ENCODE peak calls at places on chromosome 17, in six cellular contexts. N is HCT116; J is activated gamma-delta T cell treated with anti-CD3 and anti-CD28 coated beads, Interleukin-2, amount 50 U/mL, for 16 hours; U is SW 1271; B is fibroblast of the aortic adventitia; Y is GM19239. X is an unnamed sample.

GRCh38 chr17:45346255-45347015 is 29.6 kb upstream of the MAP3K14 start:
- DNase-seq in U (no peak), N (no peak), B (peak), Y (no peak), J (no peak), X (no peak)

GRCh38 chr17:45907720-45908395 is 13.5 kb downstream of the MAPT start:
- DNase-seq in B (no peak), U (no peak), Y (no peak), N (no peak), J (no peak), X (no peak)

GRCh38 chr17:27733771-27734170 is 66.6 kb downstream of the NOS2 start:
- DNase-seq in U (no peak), J (no peak), B (no peak), N (no peak), Y (no peak), X (no peak)

GRCh38 chr17:38395090-38395489 is 33.2 kb upstream of the ARHGAP23 start:
- DNase-seq in Y (no peak), B (no peak), N (no peak), U (no peak), J (no peak), X (no peak)

GRCh38 chr17:43755389-43755875 is 3.2 kb downstream of the SOST start:
- DNase-seq in J (no peak), Y (no peak), U (no peak), B (peak), N (no peak), X (no peak)

GRCh38 chr17:78231991-78232759 is 744 bp downstream of the TMEM235 start:
- DNase-seq in J (no peak), B (no peak), N (no peak), U (no peak), Y (no peak), X (no peak)

GRCh38 chr17:21165922-21166598 is 39.3 kb downstream of the DHRS7B start:
- DNase-seq in N (no peak), Y (no peak), B (peak), J (no peak), U (no peak), X (no peak)

GRCh38 chr17:15501282-15501681 is 33.9 kb upstream of the CDRT4 start:
- DNase-seq in B (no peak), J (no peak), N (no peak), U (no peak), Y (no peak), X (no peak)

GRCh38 chr17:39675390-39676082 is 7.3 kb downstream of the PNMT start:
- DNase-seq in B (no peak), N (no peak), J (no peak), Y (no peak), U (no peak), X (no peak)

GRCh38 chr17:37088459-37088858 is 139.7 kb downstream of the AATF start:
- DNase-seq in U (no peak), B (no peak), Y (no peak), N (no peak), J (no peak), X (no peak)

GRCh38 chr17:18261146-18261515 is 669 bp downstream of the MIEF2 start:
- DNase-seq in N (no peak), J (no peak), Y (peak), U (no peak), B (peak), X (peak)

GRCh38 chr17:73968680-73969079 is 234.8 kb upstream of the RPL38 start:
- DNase-seq in N (no peak), B (no peak), J (no peak), Y (no peak), U (no peak), X (no peak)

GRCh38 chr17:80791758-80792284 is 199.8 kb upstream of the CHMP6 start:
- DNase-seq in Y (no peak), J (no peak), B (peak), N (peak), U (peak), X (peak)

GRCh38 chr17:14312522-14312921 is 11.6 kb downstream of the HS3ST3B1 start:
- DNase-seq in U (no peak), Y (no peak), J (no peak), N (no peak), B (no peak), X (no peak)

GRCh38 chr17:40363480-40363838 is 1.1 kb downstream of the GJD3 start:
- DNase-seq in B (no peak), N (no peak), J (no peak), U (no peak), Y (no peak), X (no peak)

GRCh38 chr17:42135664-42136653 is 13.4 kb downstream of the HSPB9 start:
- DNase-seq in B (peak), J (no peak), N (peak), Y (no peak), U (no peak), X (peak)

GRCh38 chr17:75892556-75893224 is 4.1 kb downstream of the TRIM65 start:
- DNase-seq in N (no peak), U (no peak), B (no peak), J (no peak), Y (no peak), X (no peak)

GRCh38 chr17:79146562-79146961 is 71.9 kb downstream of the ENGASE start:
- DNase-seq in B (no peak), J (no peak), Y (no peak), U (no peak), N (no peak), X (no peak)

GRCh38 chr17:72126575-72127486 is 6.0 kb downstream of the SOX9 start:
- DNase-seq in N (peak), B (peak), J (no peak), Y (no peak), U (peak), X (peak)

GRCh38 chr17:31466096-31466495 is 74.6 kb downstream of the RAB11FIP4 start:
- DNase-seq in J (no peak), Y (no peak), U (no peak), N (no peak), B (no peak), X (no peak)

GRCh38 chr17:57459286-57459915 is 203.1 kb downstream of the MSI2 start:
- DNase-seq in J (no peak), U (no peak), Y (no peak), B (peak), N (peak), X (peak)

GRCh38 chr17:83194761-83195329 is 115.4 kb downstream of the METRNL start:
- DNase-seq in B (no peak), N (no peak), J (no peak), U (no peak), Y (no peak), X (no peak)

GRCh38 chr17:62791235-62792121 is 16.6 kb downstream of the MARCHF10 start:
- DNase-seq in B (peak), J (no peak), N (no peak), Y (no peak), U (no peak), X (no peak)

GRCh38 chr17:76304226-76305134 is 3.6 kb downstream of the QRICH2 start:
- DNase-seq in Y (no peak), U (no peak), B (no peak), N (no peak), J (no peak), X (no peak)

GRCh38 chr17:15457723-15458094 is 9.7 kb downstream of the CDRT4 start:
- DNase-seq in N (no peak), U (no peak), J (no peak), Y (no peak), B (no peak), X (no peak)

GRCh38 chr17:46896991-46897390 is 26.0 kb upstream of the GOSR2 start:
- DNase-seq in B (no peak), U (no peak), J (no peak), N (no peak), Y (no peak), X (no peak)

GRCh38 chr17:31564883-31565297 is 173.4 kb downstream of the RAB11FIP4 start:
- DNase-seq in Y (no peak), B (no peak), U (no peak), N (no peak), J (no peak), X (no peak)

GRCh38 chr17:50681260-50682200 is 26.2 kb downstream of the ANKRD40 start:
- DNase-seq in B (peak), U (peak), Y (no peak), N (peak), J (no peak), X (no peak)

X was measured in LoVo.